ENCODE peak calls at places on chromosomes 13 and 19, in seven cellular contexts. U is RKO; Z is DMS 273 treated with DMSO at 0.1 percent for 48 hours; V is fibroblast of lung; N is heart right ventricle; W is mucosa of gallbladder; M is stimulated activated CD4-positive, alpha-beta T cell treated with anti-CD3 and anti-CD28 coated beads, Interleukin-12 subunit alpha, Interleukin-12 subunit beta, amount 100 ng/mL, for 24 hours. B is an unnamed sample.
A peak's percentile ranks its signal among the peaks of the same experiment; 100 is the strongest.

GRCh38 chr19:38142176-38143035 is 81.6 kb downstream of the DPF1 start:
- DNase-seq in M (peak; percentile 41), Z (peak; percentile 13), V (peak; percentile 41), N (peak; percentile 64), W (peak; percentile 27), U (peak; percentile 37), B (peak; percentile 62)

GRCh38 chr19:17739121-17739875 is 12.0 kb upstream of the FCHO1 start:
- DNase-seq in Z (no peak), U (no peak), N (peak; percentile 26), M (no peak), W (no peak), V (no peak), B (no peak)

GRCh38 chr13:22655106-22655852 is 525.5 kb upstream of the SGCG start:
- DNase-seq in U (no peak), V (no peak), W (no peak), M (no peak), Z (no peak), N (no peak), B (no peak)

GRCh38 chr13:92963029-92963428 is 263.6 kb upstream of the GPC6 start:
- DNase-seq in W (no peak), U (no peak), Z (no peak), M (no peak), N (no peak), V (peak; percentile 70), B (no peak)

GRCh38 chr19:5045956-5046338 is 77.0 kb downstream of the KDM4B start:
- DNase-seq in U (no peak), N (no peak), V (no peak), Z (no peak), W (no peak), M (no peak), B (no peak)

GRCh38 chr13:100650321-100650720 is 24.3 kb downstream of the TMTC4 start:
- DNase-seq in U (no peak), W (no peak), Z (no peak), M (no peak), N (no peak), V (no peak), B (no peak)

GRCh38 chr19:45691516-45692186 is at the start of gene SNRPD2:
- DNase-seq in W (peak; percentile 94), N (peak; percentile 92), Z (peak; percentile 90), U (peak; percentile 94), M (peak; percentile 88), V (peak; percentile 92), B (peak; percentile 98)

GRCh38 chr13:70505809-70506208 is 397.6 kb upstream of the KLHL1 start:
- DNase-seq in Z (no peak), M (no peak), N (no peak), V (no peak), W (no peak), U (no peak), B (no peak)

GRCh38 chr13:30845297-30846214 is 60.5 kb upstream of the MEDAG start:
- DNase-seq in N (no peak), U (no peak), Z (no peak), W (no peak), M (no peak), V (no peak), B (peak; percentile 97)

GRCh38 chr19:7489609-7490044 is 792 bp upstream of the PEX11G start:
- DNase-seq in Z (no peak), U (no peak), N (no peak), W (peak; percentile 40), V (no peak), M (no peak), B (no peak)